ENCODE peak calls at places on chromosomes 5 and 9, in eight cellular contexts. I is HCT116, N is GM23338, F is HepG2, H is GM12878, B is K562, R is H1, A is endothelial cell of umbilical vein. C is an unnamed sample.

GRCh38 chr5:118857700-118858099 is 130.6 kb downstream of the DTWD2 start:
- DNase-seq in N (no peak), A (no peak), H (no peak), I (no peak), F (no peak), B (no peak), R (no peak), C (no peak)

GRCh38 chr5:138128344-138128743 is 10.9 kb downstream of the NME5 start:
- DNase-seq in A (peak), H (no peak), F (no peak), R (no peak), I (no peak), B (no peak), N (no peak), C (no peak)

GRCh38 chr9:3088166-3088702 is 244.3 kb upstream of the PUM3 start:
- DNase-seq in N (peak), F (no peak), B (no peak), R (peak), H (no peak), A (no peak), I (no peak), C (no peak)

GRCh38 chr5:41095324-41096101 is 24.4 kb upstream of the MROH2B start:
- DNase-seq in R (no peak), I (no peak), F (no peak), B (no peak), A (no peak), H (no peak), N (no peak), C (no peak)

GRCh38 chr9:18874069-18874468 is 158.9 kb downstream of the SAXO1 start:
- DNase-seq in R (no peak), A (no peak), F (no peak), N (no peak), H (no peak), B (no peak), I (no peak), C (no peak)

GRCh38 chr9:28135571-28135970 is 562.3 kb upstream of the C9orf72 start:
- DNase-seq in B (no peak), F (no peak), R (no peak), H (no peak), I (no peak), N (peak), A (peak), C (no peak)

GRCh38 chr5:131277875-131278795 is 14.3 kb downstream of the CDC42SE2 start:
- DNase-seq in B (no peak), A (no peak), I (no peak), N (no peak), R (no peak), H (no peak), F (no peak), C (no peak)

GRCh38 chr9:123742009-123742767 is 187.7 kb downstream of the DENND1A start:
- DNase-seq in R (no peak), B (no peak), H (no peak), F (peak), I (no peak), A (peak), N (no peak), C (no peak)

GRCh38 chr5:113093561-113093960 is 117.0 kb downstream of the DCP2 start:
- DNase-seq in R (no peak), B (no peak), N (no peak), H (no peak), F (no peak), A (no peak), I (no peak), C (no peak)

GRCh38 chr5:90383903-90384302 is 25.7 kb downstream of the CETN3 start:
- DNase-seq in R (no peak), H (no peak), N (no peak), B (no peak), A (no peak), F (no peak), I (no peak), C (no peak)

GRCh38 chr5:128093368-128093767 is 9.8 kb downstream of the SLC12A2 start:
- DNase-seq in B (no peak), R (no peak), A (no peak), F (no peak), N (no peak), H (no peak), I (no peak), C (no peak)

GRCh38 chr9:136208675-136209074 is 3.7 kb upstream of the LHX3 start:
- DNase-seq in F (no peak), B (no peak), R (no peak), N (no peak), H (no peak), I (no peak), A (no peak), C (no peak)

GRCh38 chr9:123401879-123402513 is 46.0 kb downstream of the CRB2 start:
- DNase-seq in A (peak), B (peak), F (peak), R (no peak), N (peak), H (no peak), I (peak), C (peak)

GRCh38 chr5:8825161-8825757 is 720.6 kb downstream of the SEMA5A start:
- DNase-seq in N (no peak), R (no peak), I (no peak), A (no peak), H (no peak), B (no peak), F (no peak), C (no peak)

GRCh38 chr5:58773744-58774441 is 191.0 kb downstream of the RAB3C start:
- DNase-seq in R (no peak), H (no peak), I (no peak), F (no peak), A (no peak), B (no peak), N (no peak), C (no peak)

GRCh38 chr9:88991066-88992030 is at the start of gene S1PR3:
- DNase-seq in A (peak), H (no peak), N (peak), B (peak), I (no peak), R (no peak), F (no peak), C (no peak)

GRCh38 chr5:179793470-179794139 is at the start of gene LTC4S:
- DNase-seq in A (peak), B (no peak), R (no peak), F (no peak), N (no peak), H (no peak), I (no peak), C (no peak)

GRCh38 chr5:179885491-179886090 is 22.1 kb downstream of the TBC1D9B start:
- DNase-seq in H (no peak), I (no peak), A (no peak), B (no peak), F (no peak), N (no peak), R (no peak), C (no peak)

GRCh38 chr9:89842267-89842768 is 237.5 kb downstream of the GADD45G start:
- DNase-seq in N (no peak), H (no peak), B (no peak), R (no peak), A (no peak), I (no peak), F (no peak), C (no peak)

GRCh38 chr5:172800088-172800551 is 29.1 kb upstream of the DUSP1 start:
- DNase-seq in I (no peak), B (no peak), R (no peak), A (no peak), H (no peak), F (no peak), N (no peak), C (no peak)

GRCh38 chr9:134885647-134886412 is 5.2 kb downstream of the FCN2 start:
- DNase-seq in I (no peak), B (no peak), F (no peak), A (no peak), N (no peak), H (no peak), R (no peak), C (no peak)

GRCh38 chr9:70924905-70925547 is 196.4 kb downstream of the TRPM3 start:
- DNase-seq in B (peak), I (peak), A (peak), R (no peak), N (peak), H (no peak), F (peak), C (peak)

GRCh38 chr9:118761016-118761790 is 608.0 kb downstream of the BRINP1 start:
- DNase-seq in I (no peak), R (no peak), A (no peak), H (no peak), F (no peak), N (no peak), B (no peak), C (no peak)

GRCh38 chr9:134637696-134638502 is 3.7 kb upstream of the COL5A1 start:
- DNase-seq in I (no peak), N (no peak), B (no peak), A (no peak), F (no peak), H (no peak), R (no peak), C (no peak)

DNA sequence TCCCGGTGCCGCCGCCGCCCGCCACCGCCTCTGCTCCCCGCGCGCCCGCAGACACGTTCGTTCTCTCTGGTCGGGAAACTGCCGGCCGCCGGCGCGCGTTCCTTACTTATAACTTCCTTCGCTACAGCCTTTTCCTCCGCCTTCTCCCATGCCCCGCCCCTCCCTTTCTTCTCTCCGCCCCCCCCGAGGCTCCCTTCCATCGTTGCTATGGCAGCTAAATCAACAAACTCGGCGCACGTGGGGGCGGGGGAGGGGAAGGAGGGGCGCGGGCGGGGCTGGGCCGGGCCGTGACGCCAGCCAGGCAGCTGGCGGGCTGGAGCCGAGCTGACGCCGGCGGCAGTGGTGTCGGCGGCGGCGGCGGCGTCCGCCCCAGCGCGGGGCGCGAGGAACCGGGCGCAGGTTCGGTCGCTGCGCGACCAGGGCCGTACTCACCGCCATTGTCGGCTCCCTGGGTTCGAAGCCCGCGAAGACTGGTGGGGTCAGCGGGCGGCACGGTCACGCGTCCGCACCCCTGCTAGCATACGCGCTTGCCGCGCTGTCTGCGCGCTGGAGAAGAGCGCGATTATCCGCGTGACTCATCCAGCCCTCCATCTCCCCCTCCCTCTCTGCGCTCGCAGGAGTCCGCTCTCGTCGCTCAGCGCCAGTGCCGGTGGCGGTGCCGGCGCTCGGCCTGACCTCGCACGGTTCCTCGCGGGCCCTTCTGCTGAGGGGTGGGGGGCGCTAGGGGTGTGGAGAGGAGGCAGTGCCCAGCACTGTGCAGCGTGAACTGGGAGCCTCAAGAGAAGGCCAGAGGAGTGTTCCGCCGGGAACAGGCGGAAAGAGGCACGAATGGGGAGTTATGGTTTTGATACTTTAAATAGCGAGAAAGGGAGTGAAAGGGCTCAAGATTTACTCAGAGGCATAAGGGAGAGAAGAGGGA is at the start of gene KLF4:
- DNase-seq in N (peak), A (peak), B (peak), F (peak), H (no peak), I (peak), R (peak), C (peak)
- TF ChIP-seq POLR2AphosphoS5 in N (peak), A (no peak), B (no peak), F (no peak), H (no peak), I (peak), R (peak), C (no peak)

DNA sequence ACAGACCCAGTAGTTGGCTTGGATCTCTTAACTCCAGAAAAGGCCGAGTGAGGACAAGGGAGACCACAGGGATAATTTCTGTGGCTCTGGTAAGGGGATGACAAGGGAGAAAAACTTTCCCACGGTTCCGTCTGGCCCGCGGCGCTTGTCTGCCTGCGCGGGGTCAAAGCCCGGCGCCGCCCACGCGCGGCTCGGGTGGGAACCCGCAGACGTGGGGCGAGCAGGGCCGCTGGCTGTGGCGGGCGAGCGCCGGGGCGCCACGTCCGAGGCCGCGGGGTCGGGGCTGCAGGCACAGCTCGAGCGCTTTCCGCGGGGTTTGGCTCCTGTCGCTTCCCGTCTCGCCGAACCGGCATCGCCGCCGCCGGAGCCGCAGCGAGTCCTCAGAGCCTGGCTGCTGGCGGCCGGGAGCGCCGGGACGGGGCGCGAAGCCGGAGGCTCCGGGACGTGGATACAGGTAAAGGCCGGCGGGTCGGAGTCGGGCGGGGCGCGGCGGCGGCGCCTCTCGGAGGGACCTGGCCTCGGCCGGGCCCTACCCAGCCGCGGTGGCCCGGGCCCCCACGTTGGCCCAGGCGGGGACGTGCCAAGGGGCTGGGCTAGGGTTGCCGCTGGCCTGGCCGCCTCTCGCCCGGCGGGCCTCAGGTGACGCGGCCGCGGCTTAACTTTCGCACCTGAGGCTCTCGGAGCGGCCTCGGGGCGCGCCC is at the start of gene RNF180:
- DNase-seq in I (no peak), B (no peak), N (peak), R (no peak), H (no peak), F (no peak), A (peak), C (no peak)
- TF ChIP-seq EZH2 in I (no peak), B (no peak), N (no peak), R (peak), H (no peak), F (no peak), A (peak), C (peak)

DNA sequence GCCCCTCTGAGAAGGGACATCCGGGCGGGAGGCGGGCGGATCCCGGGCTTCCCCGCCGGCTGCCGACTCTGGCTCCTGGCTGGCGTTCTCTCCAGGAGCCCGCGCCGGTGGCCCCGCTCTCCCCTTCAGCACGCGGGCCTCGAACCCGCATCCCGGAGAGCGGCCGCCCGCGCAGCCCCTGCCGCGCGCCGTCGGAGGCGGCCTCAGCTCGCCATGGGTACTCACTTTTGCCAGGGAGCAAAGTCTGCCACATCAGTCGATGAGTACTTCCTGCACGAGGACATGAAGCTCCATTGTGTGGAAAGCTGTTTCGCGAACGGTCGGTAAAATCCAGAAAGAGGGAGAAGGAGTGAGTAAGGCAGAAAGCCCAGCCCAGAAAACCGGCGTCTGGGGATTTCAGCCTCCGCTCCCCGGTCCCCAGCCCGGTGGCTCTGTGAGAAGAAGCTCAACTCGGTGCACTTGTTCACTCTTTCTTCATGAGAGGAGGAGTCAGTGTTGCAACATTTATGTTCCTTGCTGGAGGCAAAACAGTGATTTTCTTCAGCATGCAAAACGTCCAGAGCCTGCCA is at the start of gene PRLR:
- DNase-seq in H (no peak), R (no peak), N (peak), F (peak), A (no peak), I (no peak), B (no peak), C (peak)
- H3K4me3 ChIP-seq in H (peak), R (peak), N (peak), F (peak), A (no peak), I (no peak), B (no peak), C (peak)

GRCh38 chr5:178291969-178292825 is 59.6 kb upstream of the PHYKPL start:
- DNase-seq in N (no peak), F (no peak), I (no peak), R (no peak), B (no peak), A (no peak), H (no peak), C (no peak)

GRCh38 chr5:178290376-178290775 is 57.8 kb upstream of the PHYKPL start:
- DNase-seq in B (no peak), I (no peak), A (no peak), N (no peak), R (no peak), F (no peak), H (no peak), C (no peak)

GRCh38 chr5:178289438-178289837 is 56.8 kb upstream of the PHYKPL start:
- DNase-seq in I (no peak), F (no peak), N (no peak), A (no peak), H (no peak), R (no peak), B (no peak), C (no peak)

GRCh38 chr5:178292826-178293205 is 60.2 kb upstream of the PHYKPL start:
- DNase-seq in I (no peak), H (no peak), A (no peak), B (no peak), F (no peak), R (no peak), N (no peak), C (no peak)

GRCh38 chr5:178291161-178291561 is 58.6 kb upstream of the PHYKPL start:
- DNase-seq in F (no peak), I (no peak), R (no peak), A (no peak), B (no peak), H (no peak), N (no peak), C (no peak)
- TF ChIP-seq POLR2AphosphoS5 in F (no peak), I (no peak), R (no peak), A (no peak), B (no peak), H (no peak), N (no peak), C (no peak)

DNA sequence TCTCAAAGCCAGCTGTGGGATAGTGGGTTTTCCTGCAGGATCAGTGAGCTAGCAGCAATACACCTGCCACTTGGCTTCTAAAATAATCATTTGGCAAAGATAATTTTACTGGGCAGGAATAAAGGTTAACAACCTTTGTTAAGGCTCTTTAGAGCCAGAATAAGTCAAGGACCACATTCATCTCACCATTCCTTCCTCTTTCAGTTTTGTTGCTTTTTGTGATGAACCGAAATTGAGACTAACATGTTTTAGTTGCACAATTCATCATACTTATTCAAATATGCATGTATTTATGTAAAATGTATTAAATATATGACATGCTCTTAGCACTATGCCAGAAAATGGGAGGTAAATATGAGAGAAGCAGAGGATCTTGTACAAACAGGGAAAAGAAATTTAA is 824.4 kb upstream of the TYRP1 start:
- DNase-seq in R (no peak), F (no peak), A (no peak), H (no peak), B (no peak), I (no peak), N (no peak), C (no peak)
- TF ChIP-seq EZH2 in R (no peak), F (no peak), A (no peak), H (no peak), B (no peak), I (no peak), N (no peak), C (no peak)

GRCh38 chr5:133469252-133469651 is 143.1 kb downstream of the FSTL4 start:
- DNase-seq in R (no peak), H (no peak), I (no peak), N (no peak), A (no peak), F (no peak), B (no peak), C (no peak)

GRCh38 chr5:133467325-133467700 is 145.0 kb downstream of the FSTL4 start:
- DNase-seq in B (no peak), H (no peak), I (no peak), N (no peak), R (no peak), F (no peak), A (no peak), C (no peak)

GRCh38 chr5:133466551-133467324 is 145.6 kb downstream of the FSTL4 start:
- DNase-seq in A (no peak), H (no peak), F (no peak), N (no peak), R (no peak), B (no peak), I (no peak), C (no peak)

GRCh38 chr5:133469846-133470245 is 142.5 kb downstream of the FSTL4 start:
- DNase-seq in B (no peak), I (no peak), R (no peak), H (no peak), F (no peak), A (no peak), N (no peak), C (no peak)

DNA sequence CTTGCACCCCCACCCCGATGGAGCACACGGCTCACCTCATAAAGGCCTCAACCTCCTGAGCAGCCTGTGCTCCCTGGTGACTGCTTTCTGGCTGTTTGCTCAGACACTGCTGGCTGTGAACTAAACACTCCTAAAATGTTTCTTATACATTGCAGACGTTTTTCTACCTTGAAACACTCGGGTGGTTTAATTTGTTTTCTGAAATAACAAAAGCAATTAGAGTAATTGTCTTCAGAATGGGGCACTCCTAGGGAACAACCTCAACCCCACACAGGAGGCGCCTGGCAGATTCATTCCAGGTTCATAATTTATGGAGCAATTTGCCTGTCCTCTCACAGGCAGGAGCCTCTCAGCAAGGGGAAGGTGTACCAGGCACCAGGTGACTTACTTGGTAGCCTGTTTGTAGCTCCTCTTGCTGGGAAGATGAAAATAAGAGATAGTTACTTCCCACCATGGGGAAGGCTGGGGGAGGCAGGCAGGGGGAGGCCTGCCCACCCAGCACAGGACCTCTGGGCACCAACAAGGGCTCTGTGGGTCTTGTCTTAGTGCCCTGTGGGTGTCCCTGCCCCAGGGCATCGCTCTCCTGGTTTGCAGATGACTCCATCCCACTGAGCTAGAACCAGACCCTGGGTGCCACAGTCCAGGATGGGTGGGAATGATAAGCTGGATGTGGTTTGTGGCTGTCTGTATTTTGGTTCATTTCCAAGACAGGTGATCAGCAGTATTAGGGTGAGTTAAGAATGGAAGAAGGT is 144.5 kb downstream of the FSTL4 start:
- DNase-seq in I (no peak), F (no peak), B (no peak), N (no peak), H (no peak), A (no peak), R (no peak), C (no peak)
- H3K4me3 ChIP-seq in I (no peak), F (no peak), B (no peak), N (no peak), H (no peak), A (no peak), R (no peak), C (no peak)